ENCODE peak calls at places on chromosome X, in six cellular contexts. B, R, S, Q, C and W are unnamed samples.

GRCh38 chrX:133375558-133376340 is 39.5 kb downstream of the GPC4 start:
- DNase-seq in R (no peak), Q (peak), B (no peak), C (no peak), S (no peak), W (peak)

GRCh38 chrX:34877451-34877850 is 65.1 kb upstream of the FAM47B start:
- DNase-seq in B (no peak), R (no peak), C (no peak), S (no peak), Q (no peak), W (no peak)

GRCh38 chrX:136586386-136586785 is 54.4 kb downstream of the VGLL1 start:
- DNase-seq in Q (no peak), B (peak), R (peak), C (no peak), S (no peak), W (no peak)

GRCh38 chrX:35842657-35843056 is 44.5 kb downstream of the MAGEB16 start:
- DNase-seq in B (no peak), Q (no peak), R (peak), S (no peak), C (no peak), W (no peak)

GRCh38 chrX:105480646-105481310 is 260.3 kb upstream of the TEX13A start:
- DNase-seq in Q (no peak), C (no peak), B (no peak), R (no peak), S (no peak), W (no peak)

GRCh38 chrX:45771560-45772340 is 571.1 kb upstream of the DIPK2B start:
- DNase-seq in B (peak), C (no peak), Q (no peak), R (peak), S (no peak), W (no peak)

GRCh38 chrX:41923925-41924693 is 755 bp upstream of the CASK start:
- DNase-seq in R (peak), S (no peak), C (no peak), B (peak), Q (peak), W (peak)

GRCh38 chrX:97860206-97860605 is 976.5 kb downstream of the RPA4 start:
- DNase-seq in Q (no peak), S (peak), C (no peak), R (no peak), B (no peak), W (peak)

GRCh38 chrX:155071694-155072215 is 447 bp downstream of the BRCC3 start:
- DNase-seq in S (no peak), Q (no peak), B (no peak), C (no peak), R (peak), W (no peak)

GRCh38 chrX:116667346-116667745 is 204.6 kb upstream of the CT83 start:
- DNase-seq in C (no peak), B (no peak), R (no peak), S (no peak), Q (no peak), W (no peak)

GRCh38 chrX:31423575-31424284 is 351.9 kb upstream of the FTHL17 start:
- DNase-seq in Q (peak), S (no peak), R (peak), C (peak), B (no peak), W (peak)

GRCh38 chrX:47297874-47298273 is 65.1 kb downstream of the USP11 start:
- DNase-seq in B (no peak), S (no peak), Q (no peak), C (no peak), R (no peak), W (no peak)

GRCh38 chrX:13239272-13239671 is 80.6 kb downstream of the ATXN3L start:
- DNase-seq in R (no peak), Q (no peak), S (no peak), C (no peak), B (no peak), W (no peak)

GRCh38 chrX:111302284-111302683 is 32.0 kb upstream of the CAPN6 start:
- DNase-seq in Q (no peak), R (no peak), C (no peak), B (no peak), S (no peak), W (no peak)

GRCh38 chrX:153600032-153600373 is 1.1 kb upstream of the CCNQ start:
- DNase-seq in B (no peak), C (no peak), Q (no peak), S (peak), R (peak), W (no peak)

GRCh38 chrX:113470166-113470565 is 629.5 kb upstream of the AMOT start:
- DNase-seq in Q (no peak), S (no peak), B (no peak), R (no peak), C (no peak), W (no peak)

GRCh38 chrX:53330331-53330730 is 48.9 kb upstream of the IQSEC2 start:
- DNase-seq in B (no peak), S (no peak), C (no peak), Q (no peak), R (no peak), W (no peak)

GRCh38 chrX:53716328-53717088 is 30.0 kb upstream of the HUWE1 start:
- DNase-seq in R (peak), Q (no peak), S (no peak), C (no peak), B (peak), W (no peak)

GRCh38 chrX:150688911-150689451 is 4.2 kb upstream of the MTMR1 start:
- DNase-seq in Q (no peak), S (peak), R (no peak), C (peak), B (no peak), W (no peak)

GRCh38 chrX:133364201-133364600 is 51.1 kb downstream of the GPC4 start:
- DNase-seq in Q (no peak), R (no peak), C (no peak), B (no peak), S (no peak), W (no peak)

GRCh38 chrX:64190136-64190740 is 15.3 kb downstream of the AMER1 start:
- DNase-seq in R (no peak), C (no peak), S (no peak), Q (no peak), B (no peak), W (no peak)

GRCh38 chrX:132957211-132958085 is 981 bp downstream of the HS6ST2 start:
- DNase-seq in B (no peak), S (no peak), Q (peak), R (no peak), C (no peak), W (no peak)

GRCh38 chrX:45767021-45767491 is 566.4 kb upstream of the DIPK2B start:
- DNase-seq in C (no peak), Q (no peak), R (peak), B (no peak), S (no peak), W (no peak)

GRCh38 chrX:71666240-71667223 is 814 bp upstream of the LOC101059915 start:
- DNase-seq in Q (no peak), S (no peak), C (no peak), R (no peak), B (no peak), W (no peak)

GRCh38 chrX:96770315-96770714 is 85.7 kb downstream of the DIAPH2 start:
- DNase-seq in Q (no peak), R (peak), B (no peak), S (no peak), C (no peak), W (peak)

GRCh38 chrX:153179131-153179530 is at the start of gene MAGEA1:
- DNase-seq in R (no peak), Q (no peak), S (no peak), C (no peak), B (no peak), W (no peak)

GRCh38 chrX:16278927-16279326 is 111.6 kb downstream of the MAGEB17 start:
- DNase-seq in C (no peak), B (no peak), Q (no peak), S (no peak), R (peak), W (no peak)

GRCh38 chrX:100680756-100681155 is 36.8 kb downstream of the SRPX2 start:
- DNase-seq in Q (no peak), B (no peak), C (no peak), R (no peak), S (no peak), W (no peak)

GRCh38 chrX:133980406-133980805 is 5.0 kb downstream of the GPC3 start:
- DNase-seq in Q (no peak), C (no peak), S (no peak), B (no peak), R (no peak), W (no peak)

GRCh38 chrX:29470029-29470428 is 745.3 kb upstream of the MAGEB2 start:
- DNase-seq in B (no peak), C (no peak), Q (no peak), R (no peak), S (no peak), W (no peak)

GRCh38 chrX:18537524-18537923 is 112.1 kb downstream of the CDKL5 start:
- DNase-seq in Q (no peak), S (no peak), R (no peak), B (no peak), C (no peak), W (no peak)

GRCh38 chrX:143661286-143661685 is 25.4 kb upstream of the SLITRK4 start:
- DNase-seq in R (no peak), S (no peak), C (no peak), Q (peak), B (no peak), W (no peak)

GRCh38 chrX:139762400-139763183 is 54.6 kb upstream of the MCF2 start:
- DNase-seq in B (no peak), S (no peak), C (no peak), R (no peak), Q (no peak), W (no peak)

GRCh38 chrX:39491548-39492297 is 606.0 kb downstream of the BCOR start:
- DNase-seq in Q (no peak), S (no peak), R (peak), C (no peak), B (peak), W (no peak)

GRCh38 chrX:19867411-19867732 is 20.0 kb downstream of the SH3KBP1 start:
- DNase-seq in B (no peak), Q (no peak), R (no peak), C (no peak), S (no peak), W (no peak)

GRCh38 chrX:154123241-154124219 is 20.5 kb upstream of the OPN1LW start:
- DNase-seq in R (peak), S (peak), Q (no peak), B (peak), C (no peak), W (no peak)